ENCODE peak calls at places on chromosomes 6 and 20, in nine cellular contexts. One of them, this sample, is unnamed.

GRCh38 chr20:41734506-41734945 is 116.3 kb upstream of the CHD6 start:
- DNase-seq in transverse colon: peak
- DNase-seq in nephron progenitor cell: peak
- DNase-seq in tibial nerve: peak
- DNase-seq in mesothelial cell of epicardium: no peak
- DNase-seq in WERI-Rb-1: peak
- DNase-seq in cardiac muscle cell: peak
- DNase-seq in GM06990: no peak
- DNase-seq in GM13977: peak
- DNase-seq in this sample: peak

GRCh38 chr20:38178065-38178471 is 13.0 kb upstream of the TGM2 start:
- DNase-seq in tibial nerve: no peak
- DNase-seq in transverse colon: no peak
- DNase-seq in GM06990: no peak
- DNase-seq in mesothelial cell of epicardium: no peak
- DNase-seq in nephron progenitor cell: no peak
- DNase-seq in WERI-Rb-1: no peak
- DNase-seq in cardiac muscle cell: no peak
- DNase-seq in GM13977: no peak
- DNase-seq in this sample: no peak

GRCh38 chr6:144123836-144124235 is 26.5 kb upstream of the STX11 start:
- DNase-seq in transverse colon: no peak
- DNase-seq in WERI-Rb-1: no peak
- DNase-seq in mesothelial cell of epicardium: no peak
- DNase-seq in GM06990: no peak
- DNase-seq in tibial nerve: no peak
- DNase-seq in nephron progenitor cell: no peak
- DNase-seq in GM13977: no peak
- DNase-seq in cardiac muscle cell: no peak
- DNase-seq in this sample: no peak

GRCh38 chr6:161101517-161101916 is 109.9 kb downstream of the MAP3K4 start:
- DNase-seq in mesothelial cell of epicardium: no peak
- DNase-seq in transverse colon: no peak
- DNase-seq in cardiac muscle cell: no peak
- DNase-seq in GM06990: no peak
- DNase-seq in tibial nerve: no peak
- DNase-seq in nephron progenitor cell: peak
- DNase-seq in GM13977: no peak
- DNase-seq in WERI-Rb-1: peak
- DNase-seq in this sample: no peak

GRCh38 chr20:7926767-7927166 is 13.5 kb downstream of the HAO1 start:
- DNase-seq in WERI-Rb-1: peak
- DNase-seq in nephron progenitor cell: no peak
- DNase-seq in mesothelial cell of epicardium: no peak
- DNase-seq in transverse colon: no peak
- DNase-seq in GM13977: no peak
- DNase-seq in cardiac muscle cell: peak
- DNase-seq in GM06990: no peak
- DNase-seq in tibial nerve: no peak
- DNase-seq in this sample: no peak

GRCh38 chr20:13037727-13038126 is 29.0 kb downstream of the SPTLC3 start:
- DNase-seq in tibial nerve: no peak
- DNase-seq in mesothelial cell of epicardium: no peak
- DNase-seq in WERI-Rb-1: no peak
- DNase-seq in transverse colon: no peak
- DNase-seq in cardiac muscle cell: no peak
- DNase-seq in nephron progenitor cell: no peak
- DNase-seq in GM06990: no peak
- DNase-seq in GM13977: no peak
- DNase-seq in this sample: no peak

GRCh38 chr20:32560989-32561830 is 23.9 kb downstream of the NOL4L start:
- DNase-seq in cardiac muscle cell: peak
- DNase-seq in GM06990: no peak
- DNase-seq in transverse colon: no peak
- DNase-seq in WERI-Rb-1: peak
- DNase-seq in mesothelial cell of epicardium: no peak
- DNase-seq in GM13977: no peak
- DNase-seq in tibial nerve: no peak
- DNase-seq in nephron progenitor cell: peak
- DNase-seq in this sample: no peak

GRCh38 chr6:57173886-57174510 is 1.9 kb downstream of the BAG2 start:
- DNase-seq in transverse colon: no peak
- DNase-seq in cardiac muscle cell: peak
- DNase-seq in GM13977: no peak
- DNase-seq in WERI-Rb-1: no peak
- DNase-seq in mesothelial cell of epicardium: no peak
- DNase-seq in GM06990: no peak
- DNase-seq in nephron progenitor cell: no peak
- DNase-seq in tibial nerve: peak
- DNase-seq in this sample: no peak

GRCh38 chr20:2230671-2231488 is 64.9 kb upstream of the TGM3 start:
- DNase-seq in cardiac muscle cell: no peak
- DNase-seq in WERI-Rb-1: peak
- DNase-seq in GM13977: no peak
- DNase-seq in transverse colon: peak
- DNase-seq in mesothelial cell of epicardium: no peak
- DNase-seq in tibial nerve: no peak
- DNase-seq in nephron progenitor cell: no peak
- DNase-seq in GM06990: no peak
- DNase-seq in this sample: no peak

DNA sequence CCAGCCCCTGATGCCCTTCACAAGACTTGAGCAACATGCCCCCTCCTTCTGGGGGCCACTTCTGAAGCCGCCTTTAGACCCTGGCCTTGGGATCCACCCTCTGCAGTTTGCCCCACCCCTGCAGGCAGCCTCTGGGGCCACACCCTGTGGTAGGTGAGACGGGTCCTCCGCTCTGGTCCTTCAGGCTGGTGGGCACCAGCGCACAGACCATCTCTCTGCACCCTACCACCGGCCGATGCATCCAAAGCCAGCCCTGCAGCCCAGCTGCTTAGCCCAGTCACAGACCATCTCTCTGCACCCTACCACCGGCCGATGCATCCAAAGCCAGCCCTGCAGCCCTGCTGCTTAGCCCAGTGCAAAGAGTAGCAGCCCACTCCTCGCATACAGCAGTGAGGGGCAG is 159.3 kb upstream of the ECI2 start:
- DNase-seq in GM13977: no peak
- DNase-seq in cardiac muscle cell: no peak
- DNase-seq in GM06990: no peak
- DNase-seq in transverse colon: no peak
- DNase-seq in nephron progenitor cell: no peak
- DNase-seq in tibial nerve: no peak
- DNase-seq in mesothelial cell of epicardium: peak
- DNase-seq in WERI-Rb-1: no peak
- DNase-seq in this sample: no peak
- TF ChIP-seq CTCF in GM13977: no peak
- TF ChIP-seq CTCF in cardiac muscle cell: no peak
- TF ChIP-seq CTCF in GM06990: no peak
- TF ChIP-seq CTCF in transverse colon: no peak
- TF ChIP-seq CTCF in nephron progenitor cell: no peak
- TF ChIP-seq CTCF in tibial nerve: no peak
- TF ChIP-seq CTCF in mesothelial cell of epicardium: no peak
- TF ChIP-seq CTCF in WERI-Rb-1: no peak
- TF ChIP-seq CTCF in this sample: no peak

DNA sequence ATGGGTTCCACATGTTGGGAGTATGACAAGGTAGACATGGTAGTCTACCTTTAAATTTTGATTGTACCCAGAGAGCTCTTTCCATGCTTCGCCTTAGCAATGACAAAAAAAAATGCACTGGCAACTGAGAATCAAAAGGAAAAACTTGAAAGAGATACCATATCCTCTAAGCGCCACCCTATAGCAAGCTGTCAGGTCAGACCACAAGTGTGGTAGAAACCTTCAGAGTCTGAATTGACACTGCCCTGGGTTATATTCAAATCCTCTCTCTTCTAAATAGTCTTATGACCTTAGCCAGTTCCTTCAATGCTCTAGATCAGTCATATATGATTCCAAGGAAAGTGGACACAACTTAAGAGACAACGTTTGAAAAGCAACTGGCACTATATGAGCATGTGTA is 45.6 kb upstream of the SMLR1 start:
- DNase-seq in GM06990: no peak
- DNase-seq in cardiac muscle cell: no peak
- DNase-seq in tibial nerve: no peak
- DNase-seq in WERI-Rb-1: no peak
- DNase-seq in mesothelial cell of epicardium: no peak
- DNase-seq in GM13977: no peak
- DNase-seq in transverse colon: no peak
- DNase-seq in nephron progenitor cell: no peak
- DNase-seq in this sample: no peak
- TF ChIP-seq CTCF in GM06990: no peak
- TF ChIP-seq CTCF in cardiac muscle cell: no peak
- TF ChIP-seq CTCF in tibial nerve: no peak
- TF ChIP-seq CTCF in WERI-Rb-1: no peak
- TF ChIP-seq CTCF in mesothelial cell of epicardium: no peak
- TF ChIP-seq CTCF in GM13977: no peak
- TF ChIP-seq CTCF in transverse colon: no peak
- TF ChIP-seq CTCF in nephron progenitor cell: no peak
- TF ChIP-seq CTCF in this sample: no peak

GRCh38 chr6:70225052-70225451 is 77.8 kb downstream of the COL9A1 start:
- DNase-seq in nephron progenitor cell: no peak
- DNase-seq in GM06990: no peak
- DNase-seq in WERI-Rb-1: peak
- DNase-seq in mesothelial cell of epicardium: no peak
- DNase-seq in transverse colon: no peak
- DNase-seq in tibial nerve: no peak
- DNase-seq in GM13977: no peak
- DNase-seq in cardiac muscle cell: no peak
- DNase-seq in this sample: no peak
- TF ChIP-seq CTCF in nephron progenitor cell: no peak
- TF ChIP-seq CTCF in GM06990: no peak
- TF ChIP-seq CTCF in WERI-Rb-1: no peak
- TF ChIP-seq CTCF in mesothelial cell of epicardium: no peak
- TF ChIP-seq CTCF in transverse colon: no peak
- TF ChIP-seq CTCF in tibial nerve: no peak
- TF ChIP-seq CTCF in GM13977: no peak
- TF ChIP-seq CTCF in cardiac muscle cell: no peak
- TF ChIP-seq CTCF in this sample: no peak

DNA sequence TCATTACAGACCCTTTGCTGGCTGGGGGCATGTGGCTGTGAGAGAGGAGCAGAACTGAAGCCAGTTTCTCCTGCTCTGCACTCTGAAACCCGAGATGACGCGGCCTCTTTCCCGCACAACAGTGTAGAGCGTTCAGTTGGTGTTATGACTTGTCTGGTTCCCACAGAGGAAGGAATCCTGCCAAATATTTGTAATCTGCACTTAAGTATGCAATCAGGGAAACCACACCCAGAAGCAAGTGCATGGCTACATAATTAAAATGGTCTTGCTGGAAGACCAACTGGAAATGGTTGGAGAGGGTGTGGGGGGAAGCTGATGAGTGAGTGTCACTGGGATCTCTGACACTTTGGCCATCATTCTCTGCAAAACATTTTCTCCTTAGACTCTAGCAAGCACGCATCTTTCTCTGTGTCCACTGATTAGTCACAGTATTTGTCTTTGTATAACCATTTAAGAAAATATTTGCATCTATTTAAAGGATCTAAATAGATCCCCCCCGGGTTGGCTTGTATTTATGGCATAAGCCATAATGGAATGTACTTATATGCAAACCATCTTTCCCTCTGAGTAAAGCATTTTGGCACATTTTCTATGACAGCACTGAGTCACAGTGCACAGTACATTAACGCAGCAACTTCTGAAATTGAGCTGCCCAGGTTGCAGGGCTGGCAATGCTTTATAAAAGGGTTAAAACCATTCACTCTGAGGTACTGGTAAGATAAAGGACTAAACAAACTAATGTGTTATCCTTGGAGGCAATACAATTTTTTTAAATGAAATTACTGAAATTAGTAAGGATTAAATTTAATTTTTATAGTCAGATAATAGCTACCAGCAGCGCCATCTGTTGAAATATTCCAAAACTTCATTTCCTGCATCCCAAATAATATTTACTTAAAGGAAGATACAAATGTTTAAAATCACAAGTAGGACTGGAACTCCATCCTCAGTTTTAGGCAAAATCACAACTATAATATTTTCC is 76.7 kb downstream of the FOXC1 start:
- DNase-seq in cardiac muscle cell: peak
- DNase-seq in WERI-Rb-1: no peak
- DNase-seq in tibial nerve: no peak
- DNase-seq in nephron progenitor cell: no peak
- DNase-seq in GM13977: no peak
- DNase-seq in GM06990: no peak
- DNase-seq in transverse colon: no peak
- DNase-seq in mesothelial cell of epicardium: no peak
- DNase-seq in this sample: no peak
- TF ChIP-seq CTCF in cardiac muscle cell: peak
- TF ChIP-seq CTCF in WERI-Rb-1: no peak
- TF ChIP-seq CTCF in tibial nerve: no peak
- TF ChIP-seq CTCF in nephron progenitor cell: peak
- TF ChIP-seq CTCF in GM13977: no peak
- TF ChIP-seq CTCF in GM06990: no peak
- TF ChIP-seq CTCF in transverse colon: no peak
- TF ChIP-seq CTCF in mesothelial cell of epicardium: peak
- TF ChIP-seq CTCF in this sample: no peak

GRCh38 chr6:115972679-115973078 is 88.0 kb downstream of the FRK start:
- DNase-seq in GM13977: no peak
- DNase-seq in WERI-Rb-1: no peak
- DNase-seq in tibial nerve: no peak
- DNase-seq in nephron progenitor cell: no peak
- DNase-seq in transverse colon: no peak
- DNase-seq in mesothelial cell of epicardium: no peak
- DNase-seq in GM06990: no peak
- DNase-seq in cardiac muscle cell: peak
- DNase-seq in this sample: no peak
- TF ChIP-seq CTCF in GM13977: peak
- TF ChIP-seq CTCF in WERI-Rb-1: no peak
- TF ChIP-seq CTCF in tibial nerve: no peak
- TF ChIP-seq CTCF in nephron progenitor cell: no peak
- TF ChIP-seq CTCF in transverse colon: no peak
- TF ChIP-seq CTCF in mesothelial cell of epicardium: no peak
- TF ChIP-seq CTCF in GM06990: no peak
- TF ChIP-seq CTCF in cardiac muscle cell: no peak
- TF ChIP-seq CTCF in this sample: no peak

GRCh38 chr6:158796353-158796752 is 22.8 kb downstream of the EZR start:
- DNase-seq in GM06990: no peak
- DNase-seq in nephron progenitor cell: no peak
- DNase-seq in GM13977: no peak
- DNase-seq in mesothelial cell of epicardium: no peak
- DNase-seq in tibial nerve: no peak
- DNase-seq in cardiac muscle cell: no peak
- DNase-seq in transverse colon: no peak
- DNase-seq in WERI-Rb-1: no peak
- DNase-seq in this sample: no peak

GRCh38 chr6:158795516-158795915 is 23.7 kb downstream of the EZR start:
- DNase-seq in tibial nerve: no peak
- DNase-seq in cardiac muscle cell: no peak
- DNase-seq in GM13977: no peak
- DNase-seq in transverse colon: peak
- DNase-seq in mesothelial cell of epicardium: no peak
- DNase-seq in GM06990: no peak
- DNase-seq in nephron progenitor cell: no peak
- DNase-seq in WERI-Rb-1: no peak
- DNase-seq in this sample: no peak

GRCh38 chr6:158797331-158798202 is 21.6 kb downstream of the EZR start:
- DNase-seq in tibial nerve: no peak
- DNase-seq in mesothelial cell of epicardium: no peak
- DNase-seq in nephron progenitor cell: no peak
- DNase-seq in GM06990: no peak
- DNase-seq in GM13977: no peak
- DNase-seq in cardiac muscle cell: peak
- DNase-seq in transverse colon: no peak
- DNase-seq in WERI-Rb-1: no peak
- DNase-seq in this sample: no peak

GRCh38 chr6:158789115-158789917 is 29.9 kb downstream of the EZR start:
- DNase-seq in nephron progenitor cell: no peak
- DNase-seq in WERI-Rb-1: no peak
- DNase-seq in GM06990: no peak
- DNase-seq in mesothelial cell of epicardium: no peak
- DNase-seq in GM13977: peak
- DNase-seq in transverse colon: peak
- DNase-seq in tibial nerve: no peak
- DNase-seq in cardiac muscle cell: no peak
- DNase-seq in this sample: no peak

GRCh38 chr6:158793432-158793831 is 25.7 kb downstream of the EZR start:
- DNase-seq in GM13977: no peak
- DNase-seq in WERI-Rb-1: peak
- DNase-seq in cardiac muscle cell: peak
- DNase-seq in mesothelial cell of epicardium: no peak
- DNase-seq in GM06990: no peak
- DNase-seq in nephron progenitor cell: no peak
- DNase-seq in tibial nerve: no peak
- DNase-seq in transverse colon: peak
- DNase-seq in this sample: peak
- TF ChIP-seq CTCF in GM13977: peak
- TF ChIP-seq CTCF in WERI-Rb-1: peak
- TF ChIP-seq CTCF in cardiac muscle cell: peak
- TF ChIP-seq CTCF in mesothelial cell of epicardium: no peak
- TF ChIP-seq CTCF in GM06990: peak
- TF ChIP-seq CTCF in nephron progenitor cell: no peak
- TF ChIP-seq CTCF in tibial nerve: peak
- TF ChIP-seq CTCF in transverse colon: no peak
- TF ChIP-seq CTCF in this sample: peak